ENCODE peak calls at places on chromosomes 13 and 19, in five cellular contexts. One of them, this sample, is unnamed.

GRCh38 chr13:27170521-27171243 is 929 bp downstream of the USP12 start:
- DNase-seq in left ventricle myocardium inferior: peak; percentile 36
- DNase-seq in AG04449: no peak
- DNase-seq in GM06990: peak; percentile 61
- DNase-seq in BJ: no peak
- DNase-seq in this sample: peak; percentile 52

GRCh38 chr13:24217601-24218281 is 57.2 kb downstream of the SPATA13 start:
- DNase-seq in left ventricle myocardium inferior: no peak
- DNase-seq in AG04449: no peak
- DNase-seq in GM06990: no peak
- DNase-seq in BJ: no peak
- DNase-seq in this sample: no peak

GRCh38 chr19:8512115-8512967 is 1.6 kb downstream of the ZNF414 start:
- DNase-seq in left ventricle myocardium inferior: no peak
- DNase-seq in AG04449: no peak
- DNase-seq in GM06990: no peak
- DNase-seq in BJ: no peak
- DNase-seq in this sample: no peak

GRCh38 chr19:51295382-51296126 is 15.9 kb upstream of the IGLON5 start:
- DNase-seq in left ventricle myocardium inferior: no peak
- DNase-seq in AG04449: no peak
- DNase-seq in GM06990: no peak
- DNase-seq in BJ: no peak
- DNase-seq in this sample: no peak

GRCh38 chr19:35211545-35212230 is 16.9 kb downstream of the FAM187B start:
- DNase-seq in left ventricle myocardium inferior: peak; percentile 33
- DNase-seq in AG04449: no peak
- DNase-seq in GM06990: no peak
- DNase-seq in BJ: no peak
- DNase-seq in this sample: no peak

GRCh38 chr19:42487025-42487797 is 41.1 kb downstream of the CEACAM1 start:
- DNase-seq in left ventricle myocardium inferior: no peak
- DNase-seq in AG04449: no peak
- DNase-seq in GM06990: no peak
- DNase-seq in BJ: no peak
- DNase-seq in this sample: no peak

GRCh38 chr19:49427855-49428546 is 2.8 kb downstream of the GFY start:
- DNase-seq in left ventricle myocardium inferior: no peak
- DNase-seq in AG04449: no peak
- DNase-seq in GM06990: no peak
- DNase-seq in BJ: no peak
- DNase-seq in this sample: no peak

GRCh38 chr13:98141509-98141908 is 1.4 kb upstream of the FARP1 start:
- DNase-seq in left ventricle myocardium inferior: no peak
- DNase-seq in AG04449: no peak
- DNase-seq in GM06990: no peak
- DNase-seq in BJ: no peak
- DNase-seq in this sample: no peak

GRCh38 chr19:35257113-35257461 is 8.3 kb downstream of the LSR start:
- DNase-seq in left ventricle myocardium inferior: no peak
- DNase-seq in AG04449: no peak
- DNase-seq in GM06990: no peak
- DNase-seq in BJ: no peak
- DNase-seq in this sample: no peak

GRCh38 chr13:37369618-37370017 is 228.9 kb downstream of the POSTN start:
- DNase-seq in left ventricle myocardium inferior: no peak
- DNase-seq in AG04449: peak; percentile 12
- DNase-seq in GM06990: no peak
- DNase-seq in BJ: no peak
- DNase-seq in this sample: no peak

GRCh38 chr19:16325161-16325527 is 518 bp downstream of the KLF2 start:
- DNase-seq in left ventricle myocardium inferior: peak; percentile 59
- DNase-seq in AG04449: no peak
- DNase-seq in GM06990: peak; percentile 50
- DNase-seq in BJ: no peak
- DNase-seq in this sample: peak; percentile 65

GRCh38 chr13:44768775-44769578 is 192.8 kb upstream of the TSC22D1 start:
- DNase-seq in left ventricle myocardium inferior: no peak
- DNase-seq in AG04449: no peak
- DNase-seq in GM06990: peak; percentile 15
- DNase-seq in BJ: no peak
- DNase-seq in this sample: peak; percentile 17

GRCh38 chr13:26186995-26187394 is 35.1 kb downstream of the RNF6 start:
- DNase-seq in left ventricle myocardium inferior: no peak
- DNase-seq in AG04449: no peak
- DNase-seq in GM06990: peak; percentile 29
- DNase-seq in BJ: no peak
- DNase-seq in this sample: no peak

GRCh38 chr13:40452741-40453665 is 213.4 kb downstream of the FOXO1 start:
- DNase-seq in left ventricle myocardium inferior: no peak
- DNase-seq in AG04449: no peak
- DNase-seq in GM06990: no peak
- DNase-seq in BJ: peak; percentile 28
- DNase-seq in this sample: no peak

GRCh38 chr19:37505958-37506386 is 767 bp upstream of the ZNF793 start:
- DNase-seq in left ventricle myocardium inferior: no peak
- DNase-seq in AG04449: no peak
- DNase-seq in GM06990: no peak
- DNase-seq in BJ: no peak
- DNase-seq in this sample: no peak

GRCh38 chr19:633786-634639 is 676 bp upstream of the POLRMT start:
- DNase-seq in left ventricle myocardium inferior: no peak
- DNase-seq in AG04449: no peak
- DNase-seq in GM06990: no peak
- DNase-seq in BJ: no peak
- DNase-seq in this sample: no peak

GRCh38 chr13:90360785-90361184 is 986.7 kb upstream of the MIR17HG start:
- DNase-seq in left ventricle myocardium inferior: no peak
- DNase-seq in AG04449: no peak
- DNase-seq in GM06990: no peak
- DNase-seq in BJ: no peak
- DNase-seq in this sample: no peak

GRCh38 chr19:55312621-55313117 is 12.5 kb downstream of the TMEM150B start:
- DNase-seq in left ventricle myocardium inferior: no peak
- DNase-seq in AG04449: no peak
- DNase-seq in GM06990: no peak
- DNase-seq in BJ: no peak
- DNase-seq in this sample: no peak

GRCh38 chr13:67232384-67232783 is 2.2 kb upstream of the PCDH9 start:
- DNase-seq in left ventricle myocardium inferior: no peak
- DNase-seq in AG04449: no peak
- DNase-seq in GM06990: no peak
- DNase-seq in BJ: no peak
- DNase-seq in this sample: no peak

GRCh38 chr13:80086304-80086721 is 254.6 kb downstream of the SPRY2 start:
- DNase-seq in left ventricle myocardium inferior: no peak
- DNase-seq in AG04449: no peak
- DNase-seq in GM06990: no peak
- DNase-seq in BJ: no peak
- DNase-seq in this sample: no peak

GRCh38 chr19:41025871-41026270 is 34.8 kb downstream of the CYP2B6 start:
- DNase-seq in left ventricle myocardium inferior: no peak
- DNase-seq in AG04449: no peak
- DNase-seq in GM06990: no peak
- DNase-seq in BJ: no peak
- DNase-seq in this sample: no peak
- TF ChIP-seq CTCF in left ventricle myocardium inferior: no peak
- TF ChIP-seq CTCF in AG04449: no peak
- TF ChIP-seq CTCF in GM06990: no peak
- TF ChIP-seq CTCF in BJ: no peak
- TF ChIP-seq CTCF in this sample: no peak

DNA sequence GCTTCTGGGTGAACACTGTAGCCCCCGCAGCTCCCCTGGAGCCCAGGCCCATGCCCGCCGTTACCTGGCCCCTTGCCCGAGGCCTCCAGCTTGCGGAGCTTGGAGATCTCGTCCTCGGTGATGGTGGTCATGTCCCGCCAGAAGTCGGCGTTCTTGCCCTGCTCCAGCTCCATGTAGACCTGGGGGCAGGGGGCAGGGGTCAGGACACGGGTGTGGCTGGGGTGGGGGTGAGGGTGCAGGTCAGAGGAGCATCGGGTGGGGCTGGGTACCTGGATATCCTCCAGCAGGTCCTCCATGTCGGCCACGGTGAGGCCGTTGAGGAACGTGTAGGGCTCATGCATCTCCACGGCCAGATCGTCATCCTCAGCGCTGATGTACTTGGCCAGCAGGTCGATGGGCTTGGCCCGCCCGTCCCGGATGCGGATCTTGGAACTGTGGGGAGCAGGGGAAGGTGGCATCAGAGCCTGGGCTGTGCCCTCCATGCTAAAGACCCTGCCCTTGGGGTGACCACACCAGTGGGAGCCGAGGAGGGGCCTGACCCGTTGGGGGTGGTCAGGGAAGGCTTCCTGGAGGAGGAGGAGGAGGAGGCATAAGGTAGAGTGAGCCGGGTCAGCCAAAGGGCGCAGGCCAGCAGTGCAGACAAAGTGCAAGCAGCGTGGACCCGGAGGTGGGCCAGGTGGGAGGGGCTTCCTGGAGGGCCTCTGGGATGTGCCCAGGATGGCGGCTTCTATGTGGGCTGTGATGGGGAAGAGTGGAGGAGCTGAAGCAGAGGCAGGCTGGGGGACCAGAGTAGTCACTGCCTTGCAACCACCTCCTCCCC is 7.6 kb downstream of the CACTIN start:
- DNase-seq in left ventricle myocardium inferior: no peak
- DNase-seq in AG04449: no peak
- DNase-seq in GM06990: no peak
- DNase-seq in BJ: no peak
- DNase-seq in this sample: no peak
- TF ChIP-seq CTCF in left ventricle myocardium inferior: no peak
- TF ChIP-seq CTCF in AG04449: no peak
- TF ChIP-seq CTCF in GM06990: no peak
- TF ChIP-seq CTCF in BJ: no peak
- TF ChIP-seq CTCF in this sample: no peak

DNA sequence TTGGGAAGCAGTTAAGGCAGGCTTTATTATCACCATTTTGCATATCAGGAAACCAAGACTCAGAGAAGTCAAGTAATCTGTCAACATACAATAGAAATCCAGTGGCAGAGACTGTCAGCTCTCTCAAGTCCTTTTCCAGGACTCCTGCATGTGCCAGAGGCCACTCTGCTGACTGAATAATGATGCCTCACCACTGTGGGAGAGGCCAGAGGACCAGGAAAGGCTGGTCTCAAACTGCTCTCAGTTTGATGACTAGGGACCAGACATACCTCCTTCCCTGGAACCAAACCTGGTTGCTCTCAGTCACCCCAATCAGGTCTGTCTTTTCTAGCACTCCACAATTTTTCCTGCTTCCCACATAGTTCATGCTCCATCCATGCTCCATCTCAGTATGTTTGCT is 8.0 kb downstream of the RNASEH2B start:
- DNase-seq in left ventricle myocardium inferior: no peak
- DNase-seq in AG04449: no peak
- DNase-seq in GM06990: no peak
- DNase-seq in BJ: no peak
- DNase-seq in this sample: no peak
- TF ChIP-seq CTCF in left ventricle myocardium inferior: no peak
- TF ChIP-seq CTCF in AG04449: no peak
- TF ChIP-seq CTCF in GM06990: no peak
- TF ChIP-seq CTCF in BJ: no peak
- TF ChIP-seq CTCF in this sample: no peak

GRCh38 chr19:31256601-31256990 is 92.6 kb downstream of the TSHZ3 start:
- DNase-seq in left ventricle myocardium inferior: no peak
- DNase-seq in AG04449: no peak
- DNase-seq in GM06990: no peak
- DNase-seq in BJ: no peak
- DNase-seq in this sample: no peak
- TF ChIP-seq CTCF in left ventricle myocardium inferior: no peak
- TF ChIP-seq CTCF in AG04449: no peak
- TF ChIP-seq CTCF in GM06990: no peak
- TF ChIP-seq CTCF in BJ: no peak
- TF ChIP-seq CTCF in this sample: no peak

GRCh38 chr19:10419200-10419645 is 1.1 kb upstream of the PDE4A start:
- DNase-seq in left ventricle myocardium inferior: no peak
- DNase-seq in AG04449: no peak
- DNase-seq in GM06990: peak; percentile 79
- DNase-seq in BJ: no peak
- DNase-seq in this sample: no peak

GRCh38 chr19:10419646-10420443 is 493 bp upstream of the PDE4A start:
- DNase-seq in left ventricle myocardium inferior: no peak
- DNase-seq in AG04449: no peak
- DNase-seq in GM06990: peak; percentile 83
- DNase-seq in BJ: no peak
- DNase-seq in this sample: peak; percentile 84

GRCh38 chr19:10417598-10418280 is 2.6 kb upstream of the PDE4A start:
- DNase-seq in left ventricle myocardium inferior: no peak
- DNase-seq in AG04449: no peak
- DNase-seq in GM06990: no peak
- DNase-seq in BJ: no peak
- DNase-seq in this sample: no peak

GRCh38 chr19:10416380-10417257 is 3.7 kb upstream of the PDE4A start:
- DNase-seq in left ventricle myocardium inferior: peak; percentile 77
- DNase-seq in AG04449: no peak
- DNase-seq in GM06990: peak; percentile 93
- DNase-seq in BJ: no peak
- DNase-seq in this sample: peak; percentile 94

GRCh38 chr19:10418281-10419199 is 1.8 kb upstream of the PDE4A start:
- DNase-seq in left ventricle myocardium inferior: no peak
- DNase-seq in AG04449: no peak
- DNase-seq in GM06990: no peak
- DNase-seq in BJ: no peak
- DNase-seq in this sample: no peak
- TF ChIP-seq CTCF in left ventricle myocardium inferior: no peak
- TF ChIP-seq CTCF in AG04449: no peak
- TF ChIP-seq CTCF in GM06990: peak; percentile 29
- TF ChIP-seq CTCF in BJ: peak; percentile 27
- TF ChIP-seq CTCF in this sample: no peak

GRCh38 chr13:31236211-31236786 is 36.5 kb downstream of the B3GLCT start:
- DNase-seq in left ventricle myocardium inferior: no peak
- DNase-seq in AG04449: peak; percentile 17
- DNase-seq in GM06990: no peak
- DNase-seq in BJ: no peak
- DNase-seq in this sample: peak; percentile 21

DNA sequence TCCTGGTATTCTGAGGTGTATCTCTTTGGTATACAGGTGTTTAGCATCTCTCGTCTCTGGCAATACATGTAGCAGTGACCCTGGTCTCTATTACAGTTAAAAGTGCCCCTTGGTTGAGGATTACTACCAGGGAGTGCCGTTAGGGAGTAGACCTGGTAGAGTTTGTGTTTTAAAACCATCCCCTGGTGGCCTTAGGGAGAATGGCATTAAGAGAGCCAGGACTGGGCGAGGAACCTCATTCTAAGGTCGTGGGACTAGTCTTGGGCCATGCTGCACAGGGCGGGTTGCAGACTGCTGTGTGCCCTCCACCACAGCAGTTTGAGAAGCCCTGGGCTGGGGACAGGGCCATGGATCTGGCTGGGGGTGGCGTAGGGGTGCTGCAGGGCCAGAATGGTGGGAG is 35.0 kb downstream of the B3GLCT start:
- DNase-seq in left ventricle myocardium inferior: no peak
- DNase-seq in AG04449: no peak
- DNase-seq in GM06990: no peak
- DNase-seq in BJ: no peak
- DNase-seq in this sample: no peak
- TF ChIP-seq CTCF in left ventricle myocardium inferior: peak; percentile 50
- TF ChIP-seq CTCF in AG04449: peak; percentile 35
- TF ChIP-seq CTCF in GM06990: peak; percentile 36
- TF ChIP-seq CTCF in BJ: peak; percentile 38
- TF ChIP-seq CTCF in this sample: no peak

GRCh38 chr13:101115762-101116161 is 300.5 kb downstream of the NALCN start:
- DNase-seq in left ventricle myocardium inferior: no peak
- DNase-seq in AG04449: no peak
- DNase-seq in GM06990: no peak
- DNase-seq in BJ: no peak
- DNase-seq in this sample: no peak
- TF ChIP-seq CTCF in left ventricle myocardium inferior: no peak
- TF ChIP-seq CTCF in AG04449: no peak
- TF ChIP-seq CTCF in GM06990: peak; percentile 14
- TF ChIP-seq CTCF in BJ: no peak
- TF ChIP-seq CTCF in this sample: no peak